ENCODE peak calls at places on chromosomes 7 and 10, in five cellular contexts. F is choroid plexus epithelial cell, L is sigmoid colon, A is Panc1, W is transverse colon. G is an unnamed sample.

GRCh38 chr10:69503896-69504265 is 52.6 kb downstream of the TSPAN15 start:
- DNase-seq in F (no peak), W (no peak), L (peak), A (no peak), G (no peak)

GRCh38 chr7:14754631-14755030 is 147.9 kb downstream of the DGKB start:
- DNase-seq in W (no peak), F (peak), L (no peak), A (no peak), G (no peak)

GRCh38 chr10:86004310-86004709 is 362.3 kb downstream of the GRID1 start:
- DNase-seq in F (no peak), W (no peak), L (no peak), A (no peak), G (no peak)

GRCh38 chr7:142094861-142095260 is 16.7 kb upstream of the MGAM2 start:
- DNase-seq in W (no peak), F (no peak), L (no peak), A (no peak), G (no peak)

GRCh38 chr7:158973440-158973839 is 117.1 kb downstream of the DYNC2I1 start:
- DNase-seq in F (peak), W (peak), L (no peak), A (no peak), G (peak)

GRCh38 chr7:30003098-30003497 is 13.5 kb upstream of the SCRN1 start:
- DNase-seq in A (no peak), F (no peak), W (no peak), L (no peak), G (no peak)

GRCh38 chr7:50213622-50214017 is 90.9 kb upstream of the IKZF1 start:
- DNase-seq in A (no peak), W (no peak), L (no peak), F (no peak), G (no peak)

GRCh38 chr7:96178581-96178980 is 143.3 kb downstream of the SLC25A13 start:
- DNase-seq in L (no peak), W (no peak), A (no peak), F (no peak), G (no peak)

GRCh38 chr7:130397056-130397455 is 16.8 kb downstream of the CPA1 start:
- DNase-seq in A (no peak), W (no peak), L (no peak), F (no peak), G (peak)

GRCh38 chr7:45976485-45976856 is 55.4 kb upstream of the IGFBP3 start:
- DNase-seq in W (no peak), F (no peak), A (no peak), L (no peak), G (no peak)

GRCh38 chr10:132803595-132804210 is 17.8 kb upstream of the NKX6-2 start:
- DNase-seq in L (peak), F (no peak), A (no peak), W (no peak), G (no peak)

GRCh38 chr7:55152490-55152889 is 133.7 kb downstream of the EGFR start:
- DNase-seq in L (no peak), A (no peak), W (no peak), F (no peak), G (no peak)

GRCh38 chr10:13774303-13774893 is 187.6 kb downstream of the PRPF18 start:
- DNase-seq in F (no peak), W (no peak), L (no peak), A (no peak), G (no peak)

GRCh38 chr7:135980665-135981180 is 3.6 kb upstream of the MTPN start:
- DNase-seq in A (no peak), W (peak), L (no peak), F (peak), G (no peak)

GRCh38 chr10:80454526-80455460 is 683 bp downstream of the TSPAN14 start:
- DNase-seq in W (peak), F (peak), L (peak), A (no peak), G (no peak)

GRCh38 chr10:35821339-35821911 is 179.3 kb upstream of the FZD8 start:
- DNase-seq in L (no peak), F (peak), A (no peak), W (no peak), G (no peak)

GRCh38 chr10:76492026-76492425 is 1060.6 kb downstream of the LRMDA start:
- DNase-seq in L (no peak), W (no peak), F (peak), A (no peak), G (no peak)

GRCh38 chr7:20783716-20784310 is 2.9 kb downstream of the SP8 start:
- DNase-seq in F (peak), W (no peak), A (no peak), L (no peak), G (no peak)

GRCh38 chr10:73769396-73769795 is 12.5 kb upstream of the CHCHD1 start:
- DNase-seq in A (no peak), L (peak), F (no peak), W (no peak), G (no peak)

GRCh38 chr7:84195295-84196006 is 862 bp upstream of the SEMA3A start:
- DNase-seq in F (peak), A (no peak), L (no peak), W (no peak), G (no peak)

GRCh38 chr7:84191842-84192241 is 2.7 kb downstream of the SEMA3A start:
- DNase-seq in L (no peak), F (no peak), W (no peak), A (no peak), G (no peak)

GRCh38 chr7:84196007-84196551 is 1.5 kb upstream of the SEMA3A start:
- DNase-seq in L (no peak), W (no peak), F (peak), A (no peak), G (no peak)

GRCh38 chr7:84194484-84195260 is at the start of gene SEMA3A:
- DNase-seq in F (peak), L (peak), A (no peak), W (peak), G (no peak)

GRCh38 chr7:84193787-84194186 is 802 bp downstream of the SEMA3A start:
- DNase-seq in W (no peak), F (no peak), A (no peak), L (no peak), G (no peak)
- H3K4me3 ChIP-seq in W (peak), F (peak), A (peak), L (peak), G (no peak)

GRCh38 chr10:7887417-7887816 is 69.1 kb downstream of the TAF3 start:
- DNase-seq in L (no peak), A (no peak), W (no peak), F (peak), G (no peak)

GRCh38 chr10:7892146-7892545 is 73.8 kb downstream of the TAF3 start:
- DNase-seq in L (no peak), W (no peak), A (no peak), F (peak), G (no peak)

GRCh38 chr10:7889947-7890542 is 71.7 kb downstream of the TAF3 start:
- DNase-seq in A (no peak), L (no peak), W (no peak), F (no peak), G (no peak)

GRCh38 chr10:7891634-7892033 is 73.3 kb downstream of the TAF3 start:
- DNase-seq in L (no peak), W (no peak), A (no peak), F (peak), G (no peak)

GRCh38 chr10:7890802-7891201 is 72.5 kb downstream of the TAF3 start:
- DNase-seq in L (no peak), A (no peak), F (no peak), W (no peak), G (no peak)
- H3K4me3 ChIP-seq in L (no peak), A (no peak), F (no peak), W (no peak), G (no peak)

GRCh38 chr10:15313844-15314243 is 57.2 kb downstream of the FAM171A1 start:
- DNase-seq in W (no peak), A (no peak), L (peak), F (peak), G (no peak)
- H3K4me3 ChIP-seq in W (no peak), A (no peak), L (no peak), F (peak), G (no peak)

GRCh38 chr10:33706191-33706590 is 371.7 kb upstream of the NRP1 start:
- DNase-seq in W (peak), F (peak), L (peak), A (no peak), G (no peak)

GRCh38 chr10:33706746-33707145 is 372.3 kb upstream of the NRP1 start:
- DNase-seq in A (no peak), W (no peak), F (peak), L (no peak), G (no peak)

GRCh38 chr10:33703897-33704825 is 369.7 kb upstream of the NRP1 start:
- DNase-seq in A (no peak), F (peak), W (no peak), L (no peak), G (no peak)
- H3K4me3 ChIP-seq in A (no peak), F (no peak), W (no peak), L (no peak), G (no peak)

DNA sequence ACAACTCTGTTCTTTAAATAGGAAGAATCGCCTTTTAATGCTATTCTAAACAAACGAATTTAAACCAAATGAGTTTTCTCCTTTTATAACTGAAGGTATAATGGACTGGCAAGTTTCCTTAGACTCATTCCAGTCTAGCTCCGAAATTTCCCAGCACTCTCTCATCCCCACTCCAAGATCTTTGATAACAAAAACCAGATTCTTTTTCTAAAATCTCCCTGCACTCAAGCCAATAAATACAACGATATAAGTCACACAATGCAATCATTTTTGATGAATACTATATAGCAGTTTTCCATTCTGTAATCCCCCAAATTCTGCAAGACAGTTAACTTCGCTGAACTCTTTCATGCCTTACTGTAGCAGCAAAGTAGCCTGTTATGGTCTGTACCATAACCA is 1.9 kb downstream of the OGA start:
- DNase-seq in L (no peak), A (no peak), W (no peak), F (no peak), G (no peak)
- H3K4me3 ChIP-seq in L (peak), A (peak), W (peak), F (peak), G (peak)

GRCh38 chr10:6141296-6142151 is 52.7 kb downstream of the RBM17 start:
- DNase-seq in L (no peak), A (no peak), F (peak), W (no peak), G (no peak)

GRCh38 chr10:6140965-6141295 is 52.1 kb downstream of the RBM17 start:
- DNase-seq in A (no peak), F (no peak), L (no peak), W (no peak), G (no peak)

GRCh38 chr10:6138456-6138855 is 49.6 kb downstream of the RBM17 start:
- DNase-seq in L (peak), F (no peak), W (no peak), A (no peak), G (no peak)

GRCh38 chr10:6139470-6139869 is 50.6 kb downstream of the RBM17 start:
- DNase-seq in W (no peak), L (no peak), F (no peak), A (no peak), G (no peak)

GRCh38 chr10:6140141-6140841 is 51.5 kb downstream of the RBM17 start:
- DNase-seq in A (no peak), F (no peak), L (no peak), W (peak), G (no peak)
- H3K4me3 ChIP-seq in A (no peak), F (no peak), L (no peak), W (no peak), G (no peak)

GRCh38 chr7:1569440-1569832 is 396 bp downstream of the PSMG3 start:
- DNase-seq in L (no peak), F (no peak), A (no peak), W (no peak), G (no peak)

GRCh38 chr7:1566687-1567081 is 3.1 kb downstream of the PSMG3 start:
- DNase-seq in W (peak), F (no peak), L (no peak), A (no peak), G (no peak)

GRCh38 chr7:1567893-1568292 is 1.9 kb downstream of the PSMG3 start:
- DNase-seq in F (peak), A (no peak), W (no peak), L (no peak), G (no peak)

GRCh38 chr7:1569016-1569415 is 816 bp downstream of the PSMG3 start:
- DNase-seq in L (no peak), W (no peak), F (peak), A (no peak), G (no peak)

DNA sequence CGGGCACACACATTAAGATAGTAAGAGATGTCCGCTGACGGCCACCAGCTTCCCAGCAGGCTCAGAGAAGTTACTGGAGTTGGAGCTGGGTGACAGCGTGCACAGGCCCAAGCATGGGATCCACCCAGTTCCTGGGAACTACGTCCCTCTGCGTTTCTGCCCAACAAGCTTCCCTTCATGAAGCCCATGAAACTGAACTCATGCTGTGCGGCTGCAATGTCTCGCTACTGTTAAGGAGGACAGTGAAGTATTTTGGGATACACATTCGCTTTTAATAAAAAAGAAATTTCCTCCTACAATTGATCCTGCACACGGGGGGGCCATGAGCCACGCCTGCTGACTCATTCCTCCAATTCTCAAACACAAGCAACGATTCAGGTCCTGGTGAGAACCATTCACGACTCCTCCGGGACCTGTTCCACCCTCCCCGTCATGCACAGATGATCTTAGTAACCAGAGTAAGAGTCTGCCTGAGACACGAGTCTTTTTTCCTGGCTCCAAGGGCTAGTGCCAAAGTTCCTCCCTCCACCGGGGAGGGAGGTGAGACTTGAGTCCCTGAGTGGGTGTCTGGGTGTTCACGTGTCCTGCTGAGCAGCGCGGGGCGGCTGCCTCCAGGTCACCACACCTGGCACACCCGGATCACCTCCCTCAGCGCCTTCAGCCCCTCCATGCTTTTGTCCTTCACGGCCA is 2.6 kb downstream of the PSMG3 start:
- DNase-seq in F (peak), W (peak), L (no peak), A (no peak), G (no peak)
- H3K4me3 ChIP-seq in F (no peak), W (no peak), L (no peak), A (peak), G (no peak)